ENCODE peak calls at places on chromosomes 11 and 22, in eight cellular contexts. One of them, this sample, is unnamed.

GRCh38 chr11:21687645-21688044 is 505.2 kb upstream of the ANO5 start:
- DNase-seq in left lung: no peak
- DNase-seq in kidney: no peak
- DNase-seq in osteocyte: no peak
- DNase-seq in fibroblast of villous mesenchyme: no peak
- DNase-seq in Calu3: no peak
- DNase-seq in IMR-90: no peak
- DNase-seq in lower leg skin: no peak
- DNase-seq in this sample: no peak

GRCh38 chr11:1830500-1831223 is 4.1 kb upstream of the SYT8 start:
- DNase-seq in osteocyte: no peak
- DNase-seq in kidney: peak; percentile 85
- DNase-seq in Calu3: peak; percentile 91
- DNase-seq in left lung: peak; percentile 85
- DNase-seq in fibroblast of villous mesenchyme: peak; percentile 24
- DNase-seq in IMR-90: no peak
- DNase-seq in lower leg skin: no peak
- DNase-seq in this sample: no peak

GRCh38 chr11:71204294-71204693 is 48.1 kb downstream of the SHANK2 start:
- DNase-seq in kidney: peak; percentile 59
- DNase-seq in osteocyte: no peak
- DNase-seq in Calu3: no peak
- DNase-seq in left lung: no peak
- DNase-seq in lower leg skin: no peak
- DNase-seq in IMR-90: no peak
- DNase-seq in fibroblast of villous mesenchyme: no peak
- DNase-seq in this sample: no peak

GRCh38 chr11:90135016-90135415 is 553 bp downstream of the NAALAD2 start:
- DNase-seq in kidney: no peak
- DNase-seq in IMR-90: no peak
- DNase-seq in osteocyte: no peak
- DNase-seq in left lung: no peak
- DNase-seq in fibroblast of villous mesenchyme: peak; percentile 13
- DNase-seq in lower leg skin: no peak
- DNase-seq in Calu3: no peak
- DNase-seq in this sample: no peak

GRCh38 chr22:40121463-40121862 is 56.3 kb upstream of the TNRC6B start:
- DNase-seq in fibroblast of villous mesenchyme: no peak
- DNase-seq in Calu3: no peak
- DNase-seq in IMR-90: no peak
- DNase-seq in osteocyte: no peak
- DNase-seq in left lung: no peak
- DNase-seq in lower leg skin: no peak
- DNase-seq in kidney: no peak
- DNase-seq in this sample: no peak

GRCh38 chr11:75313457-75314272 is 37.8 kb downstream of the ARRB1 start:
- DNase-seq in left lung: no peak
- DNase-seq in osteocyte: no peak
- DNase-seq in IMR-90: peak; percentile 81
- DNase-seq in Calu3: no peak
- DNase-seq in fibroblast of villous mesenchyme: peak; percentile 94
- DNase-seq in lower leg skin: no peak
- DNase-seq in kidney: peak; percentile 86
- DNase-seq in this sample: no peak

GRCh38 chr11:12439615-12440014 is 62.2 kb downstream of the PARVA start:
- DNase-seq in IMR-90: no peak
- DNase-seq in Calu3: no peak
- DNase-seq in kidney: no peak
- DNase-seq in left lung: no peak
- DNase-seq in fibroblast of villous mesenchyme: no peak
- DNase-seq in lower leg skin: no peak
- DNase-seq in osteocyte: no peak
- DNase-seq in this sample: no peak

GRCh38 chr11:61835663-61836024 is 7.5 kb downstream of the FADS2 start:
- DNase-seq in lower leg skin: no peak
- DNase-seq in IMR-90: no peak
- DNase-seq in left lung: no peak
- DNase-seq in osteocyte: no peak
- DNase-seq in Calu3: no peak
- DNase-seq in kidney: no peak
- DNase-seq in fibroblast of villous mesenchyme: no peak
- DNase-seq in this sample: no peak

GRCh38 chr11:85798361-85798760 is 12.6 kb downstream of the SYTL2 start:
- DNase-seq in lower leg skin: no peak
- DNase-seq in left lung: no peak
- DNase-seq in fibroblast of villous mesenchyme: no peak
- DNase-seq in IMR-90: no peak
- DNase-seq in osteocyte: no peak
- DNase-seq in Calu3: no peak
- DNase-seq in kidney: no peak
- DNase-seq in this sample: no peak

GRCh38 chr22:20905415-20906386 is 11.5 kb upstream of the CRKL start:
- DNase-seq in lower leg skin: no peak
- DNase-seq in fibroblast of villous mesenchyme: no peak
- DNase-seq in kidney: peak; percentile 4
- DNase-seq in Calu3: no peak
- DNase-seq in left lung: no peak
- DNase-seq in IMR-90: no peak
- DNase-seq in osteocyte: no peak
- DNase-seq in this sample: no peak

GRCh38 chr11:121741316-121741715 is 288.5 kb upstream of the SORL1-AS1 start:
- DNase-seq in fibroblast of villous mesenchyme: peak; percentile 74
- DNase-seq in IMR-90: peak; percentile 32
- DNase-seq in osteocyte: no peak
- DNase-seq in kidney: no peak
- DNase-seq in left lung: no peak
- DNase-seq in lower leg skin: peak; percentile 77
- DNase-seq in Calu3: no peak
- DNase-seq in this sample: no peak

GRCh38 chr11:132158091-132158490 is 787.7 kb downstream of the NTM start:
- DNase-seq in osteocyte: no peak
- DNase-seq in kidney: no peak
- DNase-seq in Calu3: no peak
- DNase-seq in IMR-90: peak; percentile 14
- DNase-seq in fibroblast of villous mesenchyme: peak; percentile 9
- DNase-seq in left lung: no peak
- DNase-seq in lower leg skin: no peak
- DNase-seq in this sample: peak; percentile 14

GRCh38 chr22:45334528-45334927 is 24.8 kb downstream of the FAM118A start:
- DNase-seq in lower leg skin: no peak
- DNase-seq in left lung: no peak
- DNase-seq in fibroblast of villous mesenchyme: no peak
- DNase-seq in Calu3: no peak
- DNase-seq in IMR-90: no peak
- DNase-seq in osteocyte: no peak
- DNase-seq in kidney: no peak
- DNase-seq in this sample: no peak

GRCh38 chr11:9943346-9944110 is 279.7 kb downstream of the SWAP70 start:
- DNase-seq in left lung: no peak
- DNase-seq in osteocyte: no peak
- DNase-seq in kidney: no peak
- DNase-seq in Calu3: no peak
- DNase-seq in fibroblast of villous mesenchyme: peak; percentile 96
- DNase-seq in IMR-90: peak; percentile 97
- DNase-seq in lower leg skin: no peak
- DNase-seq in this sample: no peak

GRCh38 chr11:13098067-13098466 is 89.0 kb downstream of the RASSF10 start:
- DNase-seq in lower leg skin: no peak
- DNase-seq in fibroblast of villous mesenchyme: no peak
- DNase-seq in left lung: no peak
- DNase-seq in kidney: no peak
- DNase-seq in IMR-90: no peak
- DNase-seq in Calu3: peak; percentile 83
- DNase-seq in osteocyte: no peak
- DNase-seq in this sample: no peak

GRCh38 chr22:44931077-44931540 is 78.7 kb downstream of the PHF21B start:
- DNase-seq in kidney: peak; percentile 78
- DNase-seq in lower leg skin: no peak
- DNase-seq in osteocyte: no peak
- DNase-seq in left lung: peak; percentile 71
- DNase-seq in fibroblast of villous mesenchyme: peak; percentile 23
- DNase-seq in Calu3: no peak
- DNase-seq in IMR-90: peak; percentile 29
- DNase-seq in this sample: no peak

GRCh38 chr11:10606536-10607208 is 38.2 kb upstream of the LYVE1 start:
- DNase-seq in fibroblast of villous mesenchyme: peak; percentile 70
- DNase-seq in left lung: no peak
- DNase-seq in kidney: no peak
- DNase-seq in IMR-90: peak; percentile 86
- DNase-seq in lower leg skin: no peak
- DNase-seq in Calu3: no peak
- DNase-seq in osteocyte: no peak
- DNase-seq in this sample: peak; percentile 36

GRCh38 chr11:75582935-75583709 is 21.1 kb downstream of the SERPINH1 start:
- DNase-seq in lower leg skin: peak; percentile 92
- DNase-seq in osteocyte: peak; percentile 92
- DNase-seq in kidney: peak; percentile 93
- DNase-seq in Calu3: peak; percentile 57
- DNase-seq in IMR-90: peak; percentile 66
- DNase-seq in fibroblast of villous mesenchyme: peak; percentile 59
- DNase-seq in left lung: peak; percentile 85
- DNase-seq in this sample: peak; percentile 90

GRCh38 chr11:1230456-1231395 is 7.9 kb downstream of the MUC5B start:
- DNase-seq in Calu3: no peak
- DNase-seq in lower leg skin: peak; percentile 82
- DNase-seq in kidney: peak; percentile 71
- DNase-seq in IMR-90: no peak
- DNase-seq in osteocyte: no peak
- DNase-seq in fibroblast of villous mesenchyme: no peak
- DNase-seq in left lung: peak; percentile 81
- DNase-seq in this sample: peak; percentile 42

GRCh38 chr11:126567419-126567818 is 211.9 kb downstream of the ST3GAL4 start:
- DNase-seq in kidney: no peak
- DNase-seq in fibroblast of villous mesenchyme: no peak
- DNase-seq in osteocyte: no peak
- DNase-seq in IMR-90: no peak
- DNase-seq in Calu3: no peak
- DNase-seq in left lung: no peak
- DNase-seq in lower leg skin: no peak
- DNase-seq in this sample: no peak
- TF ChIP-seq CTCF in kidney: no peak
- TF ChIP-seq CTCF in fibroblast of villous mesenchyme: no peak
- TF ChIP-seq CTCF in osteocyte: no peak
- TF ChIP-seq CTCF in IMR-90: no peak
- TF ChIP-seq CTCF in Calu3: no peak
- TF ChIP-seq CTCF in left lung: no peak
- TF ChIP-seq CTCF in lower leg skin: no peak
- TF ChIP-seq CTCF in this sample: no peak

GRCh38 chr11:110434952-110435779 is 5.4 kb downstream of the FDX1 start:
- DNase-seq in Calu3: peak; percentile 56
- DNase-seq in left lung: no peak
- DNase-seq in fibroblast of villous mesenchyme: no peak
- DNase-seq in kidney: no peak
- DNase-seq in osteocyte: no peak
- DNase-seq in lower leg skin: no peak
- DNase-seq in IMR-90: no peak
- DNase-seq in this sample: no peak

GRCh38 chr11:110435780-110436717 is 6.3 kb downstream of the FDX1 start:
- DNase-seq in osteocyte: no peak
- DNase-seq in lower leg skin: no peak
- DNase-seq in kidney: no peak
- DNase-seq in IMR-90: peak; percentile 39
- DNase-seq in fibroblast of villous mesenchyme: peak; percentile 28
- DNase-seq in Calu3: no peak
- DNase-seq in left lung: no peak
- DNase-seq in this sample: no peak

GRCh38 chr11:110431212-110432073 is 1.7 kb downstream of the FDX1 start:
- DNase-seq in kidney: no peak
- DNase-seq in osteocyte: no peak
- DNase-seq in left lung: no peak
- DNase-seq in Calu3: no peak
- DNase-seq in IMR-90: peak; percentile 31
- DNase-seq in fibroblast of villous mesenchyme: no peak
- DNase-seq in lower leg skin: no peak
- DNase-seq in this sample: peak; percentile 39

GRCh38 chr11:110432713-110433392 is 3.1 kb downstream of the FDX1 start:
- DNase-seq in IMR-90: peak; percentile 60
- DNase-seq in Calu3: no peak
- DNase-seq in lower leg skin: no peak
- DNase-seq in fibroblast of villous mesenchyme: no peak
- DNase-seq in left lung: no peak
- DNase-seq in kidney: no peak
- DNase-seq in osteocyte: no peak
- DNase-seq in this sample: no peak

GRCh38 chr11:110433393-110434333 is 3.9 kb downstream of the FDX1 start:
- DNase-seq in osteocyte: no peak
- DNase-seq in IMR-90: peak; percentile 42
- DNase-seq in Calu3: no peak
- DNase-seq in fibroblast of villous mesenchyme: peak; percentile 45
- DNase-seq in kidney: no peak
- DNase-seq in left lung: no peak
- DNase-seq in lower leg skin: no peak
- DNase-seq in this sample: peak; percentile 48
- TF ChIP-seq CTCF in osteocyte: peak; percentile 60
- TF ChIP-seq CTCF in IMR-90: peak; percentile 57
- TF ChIP-seq CTCF in Calu3: peak; percentile 28
- TF ChIP-seq CTCF in fibroblast of villous mesenchyme: peak; percentile 47
- TF ChIP-seq CTCF in kidney: peak; percentile 56
- TF ChIP-seq CTCF in left lung: peak; percentile 52
- TF ChIP-seq CTCF in lower leg skin: no peak
- TF ChIP-seq CTCF in this sample: peak; percentile 2

DNA sequence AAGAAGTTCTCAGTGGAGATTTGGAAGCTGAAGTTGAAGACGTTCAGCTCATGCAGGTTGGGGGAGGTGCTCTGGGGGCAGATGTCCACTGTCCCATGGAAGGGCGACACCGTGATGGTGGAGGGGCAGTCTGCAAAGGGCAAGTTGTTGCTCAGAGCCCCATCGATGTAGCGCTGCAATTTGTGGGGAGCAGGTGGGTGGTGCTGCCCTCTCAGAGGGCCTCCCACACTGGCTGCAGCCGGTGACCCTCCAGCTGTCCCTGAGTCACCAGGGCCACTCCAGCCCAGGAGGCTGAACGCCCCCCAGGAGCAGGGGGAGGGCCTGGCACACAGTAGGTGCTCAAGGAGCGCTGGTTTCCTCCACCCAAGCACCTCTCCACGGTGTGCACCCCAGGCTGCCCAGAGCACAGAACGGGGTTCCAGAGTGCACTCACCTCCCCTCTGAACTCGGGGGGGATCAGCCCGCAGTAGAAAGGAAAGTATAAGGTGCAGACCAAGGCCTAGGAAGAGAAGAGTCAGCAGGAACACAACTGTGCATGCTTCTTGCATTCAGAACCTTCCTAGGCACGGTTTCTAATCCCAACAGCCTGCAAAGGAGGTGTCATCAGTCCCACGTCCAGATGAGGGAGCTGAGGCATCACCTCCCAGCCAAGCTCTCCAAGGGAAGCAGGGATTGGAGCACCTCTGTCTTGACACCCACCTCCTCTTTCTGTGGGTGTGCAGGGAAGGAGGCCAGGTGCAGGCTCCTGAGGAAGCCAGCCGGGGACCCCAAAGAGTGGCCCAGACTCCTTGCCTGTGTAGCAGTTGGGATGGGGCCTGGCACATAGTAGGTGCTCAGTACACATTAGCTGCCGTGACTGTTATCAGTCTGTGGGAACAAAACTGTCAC is 2.2 kb downstream of the PNPLA5 start:
- DNase-seq in fibroblast of villous mesenchyme: peak; percentile 13
- DNase-seq in lower leg skin: no peak
- DNase-seq in kidney: peak; percentile 57
- DNase-seq in left lung: no peak
- DNase-seq in Calu3: no peak
- DNase-seq in IMR-90: peak; percentile 46
- DNase-seq in osteocyte: no peak
- DNase-seq in this sample: no peak
- TF ChIP-seq CTCF in fibroblast of villous mesenchyme: peak; percentile 27
- TF ChIP-seq CTCF in lower leg skin: no peak
- TF ChIP-seq CTCF in kidney: no peak
- TF ChIP-seq CTCF in left lung: no peak
- TF ChIP-seq CTCF in Calu3: no peak
- TF ChIP-seq CTCF in IMR-90: peak; percentile 51
- TF ChIP-seq CTCF in osteocyte: no peak
- TF ChIP-seq CTCF in this sample: no peak

GRCh38 chr22:50464451-50464850 is 10.4 kb downstream of the SBF1 start:
- DNase-seq in osteocyte: no peak
- DNase-seq in kidney: no peak
- DNase-seq in lower leg skin: no peak
- DNase-seq in IMR-90: no peak
- DNase-seq in left lung: no peak
- DNase-seq in Calu3: no peak
- DNase-seq in fibroblast of villous mesenchyme: no peak
- DNase-seq in this sample: no peak
- TF ChIP-seq CTCF in osteocyte: no peak
- TF ChIP-seq CTCF in kidney: no peak
- TF ChIP-seq CTCF in lower leg skin: no peak
- TF ChIP-seq CTCF in IMR-90: no peak
- TF ChIP-seq CTCF in left lung: no peak
- TF ChIP-seq CTCF in Calu3: no peak
- TF ChIP-seq CTCF in fibroblast of villous mesenchyme: no peak
- TF ChIP-seq CTCF in this sample: no peak